ENCODE peak calls at places on chromosome 5, in seven cellular contexts. One of them, this sample, is unnamed.
A peak's percentile ranks its signal among the peaks of the same experiment; 100 is the strongest.

GRCh38 chr5:37248387-37248969 is 698 bp downstream of the CPLANE1 start:
- DNase-seq in right lobe of liver: no peak
- DNase-seq in PC-9: no peak
- DNase-seq in spleen: no peak
- DNase-seq in cardiac muscle cell: peak; percentile 16
- DNase-seq in CD8-positive, alpha-beta T cell: no peak
- DNase-seq in foreskin keratinocyte: peak; percentile 17
- DNase-seq in this sample: no peak

GRCh38 chr5:123283031-123283430 is 140.2 kb downstream of the CEP120 start:
- DNase-seq in cardiac muscle cell: peak; percentile 17
- DNase-seq in foreskin keratinocyte: no peak
- DNase-seq in PC-9: no peak
- DNase-seq in CD8-positive, alpha-beta T cell: no peak
- DNase-seq in spleen: no peak
- DNase-seq in right lobe of liver: no peak
- DNase-seq in this sample: no peak

GRCh38 chr5:91049800-91050199 is 333.3 kb downstream of the ARRDC3 start:
- DNase-seq in foreskin keratinocyte: peak; percentile 22
- DNase-seq in cardiac muscle cell: peak; percentile 45
- DNase-seq in PC-9: no peak
- DNase-seq in right lobe of liver: peak; percentile 22
- DNase-seq in spleen: no peak
- DNase-seq in CD8-positive, alpha-beta T cell: no peak
- DNase-seq in this sample: no peak

GRCh38 chr5:55276771-55277170 is 30.7 kb downstream of the DHX29 start:
- DNase-seq in PC-9: no peak
- DNase-seq in CD8-positive, alpha-beta T cell: no peak
- DNase-seq in spleen: no peak
- DNase-seq in cardiac muscle cell: no peak
- DNase-seq in right lobe of liver: no peak
- DNase-seq in foreskin keratinocyte: peak; percentile 22
- DNase-seq in this sample: no peak

GRCh38 chr5:114363837-114364236 is 2.0 kb downstream of the KCNN2 start:
- DNase-seq in right lobe of liver: no peak
- DNase-seq in spleen: no peak
- DNase-seq in CD8-positive, alpha-beta T cell: no peak
- DNase-seq in cardiac muscle cell: no peak
- DNase-seq in PC-9: no peak
- DNase-seq in foreskin keratinocyte: no peak
- DNase-seq in this sample: no peak

GRCh38 chr5:157109744-157110143 is 900 bp upstream of the HAVCR2 start:
- DNase-seq in CD8-positive, alpha-beta T cell: no peak
- DNase-seq in foreskin keratinocyte: no peak
- DNase-seq in right lobe of liver: no peak
- DNase-seq in cardiac muscle cell: no peak
- DNase-seq in PC-9: no peak
- DNase-seq in spleen: no peak
- DNase-seq in this sample: no peak

GRCh38 chr5:113378960-113379541 is 55.7 kb downstream of the TSSK1B start:
- DNase-seq in right lobe of liver: peak; percentile 25
- DNase-seq in spleen: no peak
- DNase-seq in CD8-positive, alpha-beta T cell: peak; percentile 7
- DNase-seq in PC-9: no peak
- DNase-seq in foreskin keratinocyte: no peak
- DNase-seq in cardiac muscle cell: peak; percentile 69
- DNase-seq in this sample: no peak

GRCh38 chr5:151740336-151740942 is 18.0 kb downstream of the ATOX1 start:
- DNase-seq in foreskin keratinocyte: peak; percentile 53
- DNase-seq in PC-9: peak; percentile 46
- DNase-seq in CD8-positive, alpha-beta T cell: peak; percentile 10
- DNase-seq in spleen: no peak
- DNase-seq in cardiac muscle cell: peak; percentile 97
- DNase-seq in right lobe of liver: no peak
- DNase-seq in this sample: no peak

GRCh38 chr5:14490309-14490711 is 91.3 kb upstream of the OTULINL start:
- DNase-seq in spleen: no peak
- DNase-seq in foreskin keratinocyte: no peak
- DNase-seq in CD8-positive, alpha-beta T cell: no peak
- DNase-seq in cardiac muscle cell: no peak
- DNase-seq in PC-9: no peak
- DNase-seq in right lobe of liver: no peak
- DNase-seq in this sample: peak; percentile 80

GRCh38 chr5:10384483-10384882 is 31.0 kb downstream of the MARCHF6 start:
- DNase-seq in spleen: no peak
- DNase-seq in CD8-positive, alpha-beta T cell: no peak
- DNase-seq in right lobe of liver: no peak
- DNase-seq in PC-9: no peak
- DNase-seq in cardiac muscle cell: no peak
- DNase-seq in foreskin keratinocyte: no peak
- DNase-seq in this sample: no peak

GRCh38 chr5:168076561-168076991 is 214.9 kb upstream of the WWC1 start:
- DNase-seq in right lobe of liver: peak; percentile 23
- DNase-seq in spleen: no peak
- DNase-seq in PC-9: no peak
- DNase-seq in foreskin keratinocyte: no peak
- DNase-seq in cardiac muscle cell: peak; percentile 69
- DNase-seq in CD8-positive, alpha-beta T cell: no peak
- DNase-seq in this sample: no peak

GRCh38 chr5:78527054-78527884 is 121.3 kb downstream of the LHFPL2 start:
- DNase-seq in cardiac muscle cell: peak; percentile 97
- DNase-seq in right lobe of liver: peak; percentile 39
- DNase-seq in CD8-positive, alpha-beta T cell: no peak
- DNase-seq in foreskin keratinocyte: peak; percentile 83
- DNase-seq in PC-9: peak; percentile 70
- DNase-seq in spleen: no peak
- DNase-seq in this sample: no peak

GRCh38 chr5:135141303-135142268 is 107.6 kb upstream of the PITX1 start:
- DNase-seq in cardiac muscle cell: no peak
- DNase-seq in right lobe of liver: no peak
- DNase-seq in CD8-positive, alpha-beta T cell: no peak
- DNase-seq in spleen: no peak
- DNase-seq in PC-9: peak; percentile 95
- DNase-seq in foreskin keratinocyte: no peak
- DNase-seq in this sample: no peak

GRCh38 chr5:133316346-133317343 is 264.8 kb downstream of the HSPA4 start:
- DNase-seq in spleen: no peak
- DNase-seq in cardiac muscle cell: no peak
- DNase-seq in PC-9: no peak
- DNase-seq in right lobe of liver: no peak
- DNase-seq in foreskin keratinocyte: no peak
- DNase-seq in CD8-positive, alpha-beta T cell: no peak
- DNase-seq in this sample: no peak

GRCh38 chr5:90590-91547 is 1.1 kb upstream of the PLEKHG4B start:
- DNase-seq in cardiac muscle cell: peak; percentile 23
- DNase-seq in PC-9: no peak
- DNase-seq in CD8-positive, alpha-beta T cell: no peak
- DNase-seq in right lobe of liver: no peak
- DNase-seq in spleen: no peak
- DNase-seq in foreskin keratinocyte: no peak
- DNase-seq in this sample: no peak

GRCh38 chr5:109479260-109479860 is 69.6 kb upstream of the PJA2 start:
- DNase-seq in CD8-positive, alpha-beta T cell: no peak
- DNase-seq in right lobe of liver: no peak
- DNase-seq in cardiac muscle cell: peak; percentile 45
- DNase-seq in PC-9: no peak
- DNase-seq in foreskin keratinocyte: no peak
- DNase-seq in spleen: no peak
- DNase-seq in this sample: no peak

GRCh38 chr5:95281211-95281610 is 3.7 kb downstream of the MCTP1 start:
- DNase-seq in spleen: no peak
- DNase-seq in CD8-positive, alpha-beta T cell: no peak
- DNase-seq in cardiac muscle cell: peak; percentile 5
- DNase-seq in PC-9: no peak
- DNase-seq in right lobe of liver: no peak
- DNase-seq in foreskin keratinocyte: peak; percentile 26
- DNase-seq in this sample: no peak

GRCh38 chr5:78253201-78253600 is 41.3 kb downstream of the AP3B1 start:
- DNase-seq in cardiac muscle cell: peak; percentile 46
- DNase-seq in CD8-positive, alpha-beta T cell: no peak
- DNase-seq in spleen: no peak
- DNase-seq in PC-9: no peak
- DNase-seq in foreskin keratinocyte: no peak
- DNase-seq in right lobe of liver: no peak
- DNase-seq in this sample: no peak

GRCh38 chr5:17445185-17445584 is 52.8 kb upstream of the TAF11L2 start:
- DNase-seq in foreskin keratinocyte: no peak
- DNase-seq in CD8-positive, alpha-beta T cell: no peak
- DNase-seq in cardiac muscle cell: no peak
- DNase-seq in PC-9: no peak
- DNase-seq in right lobe of liver: no peak
- DNase-seq in spleen: no peak
- DNase-seq in this sample: no peak

GRCh38 chr5:57037355-57037754 is 85.4 kb upstream of the MIER3 start:
- DNase-seq in cardiac muscle cell: no peak
- DNase-seq in PC-9: no peak
- DNase-seq in right lobe of liver: no peak
- DNase-seq in spleen: no peak
- DNase-seq in foreskin keratinocyte: no peak
- DNase-seq in CD8-positive, alpha-beta T cell: no peak
- DNase-seq in this sample: no peak

GRCh38 chr5:90563161-90563560 is 4.6 kb downstream of the ADGRV1 start:
- DNase-seq in foreskin keratinocyte: no peak
- DNase-seq in PC-9: no peak
- DNase-seq in cardiac muscle cell: no peak
- DNase-seq in right lobe of liver: no peak
- DNase-seq in spleen: no peak
- DNase-seq in CD8-positive, alpha-beta T cell: no peak
- DNase-seq in this sample: no peak

GRCh38 chr5:9653811-9654210 is 23.7 kb upstream of the TAS2R1 start:
- DNase-seq in foreskin keratinocyte: peak; percentile 51
- DNase-seq in cardiac muscle cell: peak; percentile 92
- DNase-seq in right lobe of liver: no peak
- DNase-seq in PC-9: peak; percentile 89
- DNase-seq in CD8-positive, alpha-beta T cell: no peak
- DNase-seq in spleen: no peak
- DNase-seq in this sample: no peak

GRCh38 chr5:163489055-163489744 is 16.2 kb upstream of the MAT2B start:
- DNase-seq in cardiac muscle cell: peak; percentile 74
- DNase-seq in spleen: no peak
- DNase-seq in CD8-positive, alpha-beta T cell: no peak
- DNase-seq in foreskin keratinocyte: no peak
- DNase-seq in PC-9: no peak
- DNase-seq in right lobe of liver: no peak
- DNase-seq in this sample: no peak

GRCh38 chr5:174724484-174725260 is at the start of gene MSX2:
- DNase-seq in spleen: peak; percentile 79
- DNase-seq in PC-9: no peak
- DNase-seq in right lobe of liver: peak; percentile 68
- DNase-seq in foreskin keratinocyte: peak; percentile 64
- DNase-seq in cardiac muscle cell: peak; percentile 92
- DNase-seq in CD8-positive, alpha-beta T cell: no peak
- DNase-seq in this sample: peak; percentile 93

GRCh38 chr5:82513739-82514138 is 235.6 kb upstream of the RPS23 start:
- DNase-seq in foreskin keratinocyte: no peak
- DNase-seq in cardiac muscle cell: no peak
- DNase-seq in spleen: no peak
- DNase-seq in CD8-positive, alpha-beta T cell: no peak
- DNase-seq in right lobe of liver: no peak
- DNase-seq in PC-9: no peak
- DNase-seq in this sample: no peak

GRCh38 chr5:78568212-78568611 is 80.4 kb downstream of the LHFPL2 start:
- DNase-seq in PC-9: no peak
- DNase-seq in cardiac muscle cell: no peak
- DNase-seq in CD8-positive, alpha-beta T cell: no peak
- DNase-seq in spleen: no peak
- DNase-seq in right lobe of liver: no peak
- DNase-seq in foreskin keratinocyte: no peak
- DNase-seq in this sample: no peak

GRCh38 chr5:50325237-50325832 is 115.8 kb downstream of the EMB start:
- DNase-seq in spleen: no peak
- DNase-seq in foreskin keratinocyte: no peak
- DNase-seq in cardiac muscle cell: peak; percentile 33
- DNase-seq in right lobe of liver: no peak
- DNase-seq in CD8-positive, alpha-beta T cell: no peak
- DNase-seq in PC-9: no peak
- DNase-seq in this sample: no peak

GRCh38 chr5:9562101-9562500 is 16.2 kb upstream of the SEMA5A start:
- DNase-seq in PC-9: peak; percentile 97
- DNase-seq in right lobe of liver: no peak
- DNase-seq in foreskin keratinocyte: no peak
- DNase-seq in spleen: no peak
- DNase-seq in CD8-positive, alpha-beta T cell: no peak
- DNase-seq in cardiac muscle cell: peak; percentile 4
- DNase-seq in this sample: no peak

GRCh38 chr5:10502130-10502529 is 60.5 kb downstream of the ROPN1L start:
- DNase-seq in spleen: peak; percentile 75
- DNase-seq in PC-9: no peak
- DNase-seq in foreskin keratinocyte: no peak
- DNase-seq in cardiac muscle cell: no peak
- DNase-seq in right lobe of liver: no peak
- DNase-seq in CD8-positive, alpha-beta T cell: no peak
- DNase-seq in this sample: no peak

GRCh38 chr5:150468206-150468605 is 18.7 kb upstream of the RPS14 start:
- DNase-seq in right lobe of liver: no peak
- DNase-seq in foreskin keratinocyte: no peak
- DNase-seq in spleen: no peak
- DNase-seq in PC-9: no peak
- DNase-seq in CD8-positive, alpha-beta T cell: no peak
- DNase-seq in cardiac muscle cell: no peak
- DNase-seq in this sample: no peak
- H3K27ac ChIP-seq in right lobe of liver: no peak overlapping the region
- H3K27ac ChIP-seq in foreskin keratinocyte: no peak overlapping the region
- H3K27ac ChIP-seq in spleen: peak overlapping the region; percentile 3
- H3K27ac ChIP-seq in PC-9: no peak overlapping the region
- H3K27ac ChIP-seq in CD8-positive, alpha-beta T cell: no peak overlapping the region
- H3K27ac ChIP-seq in cardiac muscle cell: no peak overlapping the region
- H3K27ac ChIP-seq in this sample: no peak overlapping the region

GRCh38 chr5:148104226-148104625 is 40.4 kb downstream of the SPINK5 start:
- DNase-seq in right lobe of liver: no peak
- DNase-seq in spleen: no peak
- DNase-seq in cardiac muscle cell: no peak
- DNase-seq in foreskin keratinocyte: no peak
- DNase-seq in CD8-positive, alpha-beta T cell: no peak
- DNase-seq in PC-9: no peak
- DNase-seq in this sample: no peak
- H3K4me1 ChIP-seq in right lobe of liver: no peaks in the 10 kb centered on the region
- H3K4me1 ChIP-seq in spleen: no peaks in the 10 kb centered on the region
- H3K4me1 ChIP-seq in cardiac muscle cell: peaks cover 4% of the 10 kb centered on the region
- H3K4me1 ChIP-seq in foreskin keratinocyte: no peaks in the 10 kb centered on the region
- H3K4me1 ChIP-seq in CD8-positive, alpha-beta T cell: no peaks in the 10 kb centered on the region
- H3K4me1 ChIP-seq in PC-9: no peaks in the 10 kb centered on the region
- H3K4me1 ChIP-seq in this sample: no peaks in the 10 kb centered on the region

GRCh38 chr5:72412283-72413055 is 92.3 kb downstream of the PTCD2 start:
- DNase-seq in spleen: no peak
- DNase-seq in cardiac muscle cell: peak; percentile 75
- DNase-seq in CD8-positive, alpha-beta T cell: no peak
- DNase-seq in PC-9: no peak
- DNase-seq in right lobe of liver: no peak
- DNase-seq in foreskin keratinocyte: no peak
- DNase-seq in this sample: no peak
- TF ChIP-seq CTCF in spleen: no peak
- TF ChIP-seq CTCF in cardiac muscle cell: peak; percentile 47
- TF ChIP-seq CTCF in CD8-positive, alpha-beta T cell: no peak
- TF ChIP-seq CTCF in PC-9: no peak
- TF ChIP-seq CTCF in right lobe of liver: no peak
- TF ChIP-seq CTCF in foreskin keratinocyte: peak; percentile 36
- TF ChIP-seq CTCF in this sample: no peak

DNA sequence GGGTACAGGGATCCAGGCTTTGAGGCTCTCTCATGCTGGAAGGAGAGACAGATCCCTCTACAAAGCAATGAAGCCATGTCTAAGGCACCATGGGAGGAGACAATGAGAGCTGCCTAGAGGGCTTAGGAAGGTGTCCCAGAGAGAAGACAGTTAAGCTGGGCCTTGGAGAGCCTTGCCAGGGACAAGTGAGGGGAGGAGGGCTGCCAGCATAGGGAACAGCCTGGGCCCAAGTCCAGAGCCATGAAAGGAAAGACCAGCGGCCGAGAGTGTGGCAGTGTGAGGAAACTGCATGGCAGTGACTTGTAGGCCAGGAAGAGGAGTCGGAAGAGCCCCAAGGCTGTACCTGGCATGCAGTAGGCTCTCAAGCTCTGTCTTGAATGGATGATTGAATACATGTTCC is 88.5 kb downstream of the PSD2 start:
- DNase-seq in PC-9: no peak
- DNase-seq in spleen: peak; percentile 47
- DNase-seq in foreskin keratinocyte: no peak
- DNase-seq in CD8-positive, alpha-beta T cell: no peak
- DNase-seq in cardiac muscle cell: no peak
- DNase-seq in right lobe of liver: no peak
- DNase-seq in this sample: no peak
- H3K27ac ChIP-seq in PC-9: no peak overlapping the region
- H3K27ac ChIP-seq in spleen: no peak overlapping the region
- H3K27ac ChIP-seq in foreskin keratinocyte: no peak overlapping the region
- H3K27ac ChIP-seq in CD8-positive, alpha-beta T cell: no peak overlapping the region
- H3K27ac ChIP-seq in cardiac muscle cell: no peak overlapping the region
- H3K27ac ChIP-seq in right lobe of liver: no peak overlapping the region
- H3K27ac ChIP-seq in this sample: no peak overlapping the region

This sample was measured in upper lobe of right lung.